ENCODE peak calls at places on chromosomes 11 and 22, in nine cellular contexts. G, T, H, Y, J, V, S, C and I are unnamed samples.

GRCh38 chr11:10885703-10886363 is 28.0 kb upstream of the ZBED5 start:
- DNase-seq in G (no peak), T (no peak), H (no peak), Y (no peak), J (no peak), V (no peak), S (no peak), C (no peak), I (no peak)

GRCh38 chr11:19777342-19778102 is 64.9 kb downstream of the NAV2 start:
- DNase-seq in G (peak), T (no peak), H (peak), Y (no peak), J (no peak), V (peak), S (peak), C (no peak), I (peak)

GRCh38 chr11:34860034-34860433 is 56.1 kb downstream of the APIP start:
- DNase-seq in G (no peak), T (no peak), H (no peak), Y (no peak), J (no peak), V (no peak), S (no peak), C (no peak), I (no peak)

GRCh38 chr22:29382575-29383328 is 5.6 kb downstream of the AP1B1 start:
- DNase-seq in G (peak), T (no peak), H (no peak), Y (peak), J (no peak), V (no peak), S (no peak), C (no peak), I (no peak)

GRCh38 chr22:19497245-19497644 is 17.5 kb downstream of the CDC45 start:
- DNase-seq in G (no peak), T (no peak), H (no peak), Y (no peak), J (no peak), V (no peak), S (no peak), C (peak), I (no peak)

GRCh38 chr11:32960553-32961164 is 55.0 kb upstream of the DEPDC7 start:
- DNase-seq in G (peak), T (no peak), H (no peak), Y (no peak), J (no peak), V (peak), S (peak), C (peak), I (no peak)

GRCh38 chr11:12682288-12682687 is 8.1 kb downstream of the TEAD1 start:
- DNase-seq in G (no peak), T (no peak), H (no peak), Y (no peak), J (no peak), V (no peak), S (no peak), C (no peak), I (no peak)

GRCh38 chr11:12179019-12179418 is 68.6 kb downstream of the MICAL2 start:
- DNase-seq in G (peak), T (no peak), H (peak), Y (peak), J (no peak), V (no peak), S (no peak), C (no peak), I (no peak)

GRCh38 chr11:2933376-2934056 is 4.3 kb upstream of the PHLDA2 start:
- DNase-seq in G (no peak), T (no peak), H (peak), Y (peak), J (peak), V (peak), S (peak), C (no peak), I (no peak)

GRCh38 chr11:122686106-122686505 is 30.6 kb downstream of the UBASH3B start:
- DNase-seq in G (no peak), T (no peak), H (no peak), Y (no peak), J (no peak), V (no peak), S (no peak), C (no peak), I (no peak)

GRCh38 chr11:109658169-109658568 is 236.2 kb downstream of the C11orf87 start:
- DNase-seq in G (no peak), T (no peak), H (no peak), Y (no peak), J (no peak), V (no peak), S (no peak), C (no peak), I (no peak)

GRCh38 chr11:44829838-44830237 is 103.1 kb downstream of the TSPAN18 start:
- DNase-seq in G (no peak), T (no peak), H (no peak), Y (no peak), J (no peak), V (no peak), S (no peak), C (no peak), I (no peak)

GRCh38 chr11:2221591-2221990 is 48.8 kb downstream of the ASCL2 start:
- DNase-seq in G (no peak), T (no peak), H (no peak), Y (no peak), J (no peak), V (no peak), S (no peak), C (no peak), I (no peak)

GRCh38 chr11:103850419-103851165 is 185.8 kb upstream of the DDI1 start:
- DNase-seq in G (no peak), T (no peak), H (no peak), Y (no peak), J (no peak), V (no peak), S (no peak), C (no peak), I (no peak)

GRCh38 chr11:2770556-2771301 is 70.9 kb upstream of the KCNQ1OT1 start:
- DNase-seq in G (no peak), T (no peak), H (peak), Y (peak), J (peak), V (peak), S (no peak), C (no peak), I (no peak)

GRCh38 chr11:1939006-1939626 is 8.0 kb upstream of the MRPL23 start:
- DNase-seq in G (peak), T (peak), H (peak), Y (no peak), J (peak), V (peak), S (no peak), C (no peak), I (peak)

GRCh38 chr11:65698205-65698604 is 13.8 kb upstream of the KAT5 start:
- DNase-seq in G (no peak), T (no peak), H (peak), Y (no peak), J (no peak), V (no peak), S (no peak), C (no peak), I (no peak)

GRCh38 chr22:38696606-38697005 is 4.1 kb downstream of the JOSD1 start:
- DNase-seq in G (no peak), T (no peak), H (no peak), Y (no peak), J (no peak), V (no peak), S (no peak), C (no peak), I (no peak)

GRCh38 chr11:106917973-106918372 is 100.3 kb downstream of the GUCY1A2 start:
- DNase-seq in G (peak), T (no peak), H (no peak), Y (no peak), J (no peak), V (peak), S (no peak), C (no peak), I (peak)
- TF ChIP-seq CTCF in G (peak), T (peak), H (no peak), Y (no peak), J (no peak), V (no peak), S (no peak), C (peak), I (peak)

GRCh38 chr11:73372371-73372993 is 3.7 kb upstream of the RELT start:
- DNase-seq in G (peak), T (no peak), H (no peak), Y (no peak), J (no peak), V (no peak), S (peak), C (no peak), I (no peak)
- TF ChIP-seq CTCF in G (no peak), T (no peak), H (no peak), Y (no peak), J (no peak), V (no peak), S (no peak), C (peak), I (no peak)

GRCh38 chr11:113591122-113591521 is 115.0 kb downstream of the TMPRSS5 start:
- DNase-seq in G (no peak), T (no peak), H (no peak), Y (no peak), J (no peak), V (no peak), S (no peak), C (no peak), I (no peak)

GRCh38 chr11:113584371-113584770 is 109.2 kb upstream of the DRD2 start:
- DNase-seq in G (no peak), T (no peak), H (no peak), Y (no peak), J (no peak), V (no peak), S (no peak), C (no peak), I (no peak)

GRCh38 chr11:113581713-113582112 is 106.5 kb upstream of the DRD2 start:
- DNase-seq in G (no peak), T (no peak), H (no peak), Y (no peak), J (no peak), V (no peak), S (no peak), C (peak), I (no peak)

DNA sequence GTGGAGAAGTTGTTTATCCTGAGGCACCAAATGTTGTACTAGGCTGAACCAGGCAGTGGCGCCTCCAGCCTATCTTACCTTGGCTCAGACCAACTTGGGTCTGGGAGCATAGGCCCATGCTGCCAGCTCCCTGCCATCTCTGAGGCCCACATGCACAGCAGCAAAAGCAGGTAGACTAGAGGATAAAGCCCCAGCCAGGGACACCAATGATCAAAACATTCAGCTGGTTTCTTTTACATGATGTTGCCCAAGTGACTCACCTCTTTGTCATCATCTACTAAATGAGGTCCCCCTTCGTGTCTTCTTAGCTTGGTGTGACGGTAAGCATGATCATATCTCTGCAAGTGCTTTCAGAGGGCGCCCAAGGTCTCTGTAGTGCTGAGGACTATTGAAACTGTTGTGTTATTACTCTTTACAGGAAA is 112.1 kb upstream of the DRD2 start:
- DNase-seq in G (no peak), T (no peak), H (no peak), Y (no peak), J (no peak), V (peak), S (no peak), C (no peak), I (no peak)
- TF ChIP-seq CTCF in G (no peak), T (no peak), H (no peak), Y (no peak), J (no peak), V (no peak), S (no peak), C (no peak), I (no peak)

GRCh38 chr11:70158757-70159389 is 44.2 kb upstream of the FADD start:
- DNase-seq in G (no peak), T (no peak), H (no peak), Y (no peak), J (no peak), V (no peak), S (no peak), C (no peak), I (no peak)

GRCh38 chr11:70159612-70160570 is 43.2 kb upstream of the FADD start:
- DNase-seq in G (no peak), T (no peak), H (peak), Y (peak), J (no peak), V (no peak), S (no peak), C (no peak), I (no peak)

GRCh38 chr11:70155386-70155785 is 47.7 kb upstream of the FADD start:
- DNase-seq in G (no peak), T (no peak), H (no peak), Y (no peak), J (no peak), V (no peak), S (no peak), C (no peak), I (no peak)

GRCh38 chr11:70156291-70157037 is 46.6 kb upstream of the FADD start:
- DNase-seq in G (no peak), T (no peak), H (no peak), Y (no peak), J (no peak), V (no peak), S (no peak), C (no peak), I (no peak)

GRCh38 chr11:70158201-70158600 is 44.9 kb upstream of the FADD start:
- DNase-seq in G (peak), T (no peak), H (no peak), Y (no peak), J (no peak), V (no peak), S (no peak), C (no peak), I (peak)
- TF ChIP-seq CTCF in G (peak), T (peak), H (no peak), Y (no peak), J (no peak), V (peak), S (no peak), C (peak), I (peak)

DNA sequence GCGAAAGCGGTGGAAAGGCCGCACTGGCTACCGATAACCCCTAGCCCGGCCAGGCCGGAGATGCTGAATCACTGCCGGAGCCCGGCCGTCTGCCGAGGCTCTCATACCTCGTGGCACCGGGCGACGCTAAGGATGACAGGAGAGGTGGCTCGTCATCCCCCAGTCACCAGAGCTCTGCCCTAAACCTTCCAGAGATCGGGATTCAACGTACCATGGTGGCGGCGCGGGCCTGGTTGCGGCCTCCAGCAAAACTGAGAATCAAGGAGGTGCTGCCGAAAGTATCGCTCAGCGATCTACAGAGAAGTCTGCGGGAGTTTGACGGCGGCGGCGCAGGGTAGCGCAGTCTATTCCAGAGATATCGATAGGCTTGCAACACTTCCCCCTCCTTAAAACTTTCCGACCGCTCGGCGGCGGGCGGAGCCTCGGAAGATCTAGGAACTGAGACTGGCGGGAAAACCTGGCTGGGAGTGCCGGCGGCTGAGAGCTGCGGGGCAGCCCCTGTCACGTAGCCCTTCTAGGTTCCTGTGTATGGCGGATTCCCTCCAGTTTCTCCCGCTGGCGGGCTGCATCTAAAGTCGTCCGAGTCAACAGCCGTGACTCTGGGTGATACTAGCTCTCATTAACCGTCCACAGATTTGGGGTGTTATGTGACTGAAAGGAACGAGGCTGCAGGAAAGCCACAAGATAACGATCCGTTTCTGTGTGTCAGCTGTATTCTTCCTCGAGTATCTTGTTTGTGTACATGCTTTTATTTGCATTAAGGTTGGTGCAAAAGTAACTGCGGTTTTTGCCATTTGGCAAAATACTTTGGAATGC is at the start of gene PSMA1:
- DNase-seq in G (peak), T (peak), H (peak), Y (peak), J (peak), V (peak), S (peak), C (peak), I (peak)
- TF ChIP-seq CTCF in G (peak), T (peak), H (peak), Y (peak), J (peak), V (no peak), S (no peak), C (peak), I (no peak)

DNA sequence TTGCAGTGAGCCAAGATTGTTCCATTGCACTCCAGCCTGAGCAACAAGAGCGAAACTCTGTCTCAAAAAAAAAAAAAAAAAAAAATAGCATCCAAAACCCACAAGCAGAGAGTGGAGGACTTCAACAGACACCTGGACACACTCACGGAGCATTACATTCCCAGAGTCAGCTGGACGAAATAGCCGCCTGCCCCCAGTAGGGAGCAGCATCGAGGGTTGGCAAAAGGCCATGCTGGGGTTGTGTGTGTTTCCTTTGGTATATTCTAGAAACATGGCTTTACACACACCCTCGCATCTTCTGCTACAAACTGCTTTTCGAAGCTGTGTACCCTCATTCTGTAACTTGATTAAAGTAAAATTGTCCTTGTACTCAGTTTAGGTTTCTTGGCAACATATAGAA is 5.3 kb downstream of the ADA2 start:
- DNase-seq in G (peak), T (no peak), H (peak), Y (peak), J (peak), V (no peak), S (peak), C (no peak), I (peak)
- TF ChIP-seq CTCF in G (peak), T (peak), H (no peak), Y (no peak), J (no peak), V (peak), S (peak), C (peak), I (peak)

GRCh38 chr11:111357150-111358037 is 21.7 kb downstream of the POU2AF1 start:
- DNase-seq in G (peak), T (no peak), H (no peak), Y (no peak), J (no peak), V (no peak), S (no peak), C (no peak), I (no peak)
- TF ChIP-seq CTCF in G (peak), T (no peak), H (no peak), Y (peak), J (no peak), V (no peak), S (no peak), C (no peak), I (no peak)

GRCh38 chr11:69945157-69945556 is 125.9 kb upstream of the FGF3 start:
- DNase-seq in G (no peak), T (no peak), H (no peak), Y (no peak), J (no peak), V (no peak), S (no peak), C (no peak), I (no peak)

GRCh38 chr11:69948256-69949141 is 129.3 kb upstream of the FGF3 start:
- DNase-seq in G (peak), T (no peak), H (peak), Y (peak), J (no peak), V (no peak), S (no peak), C (peak), I (no peak)

GRCh38 chr11:69949327-69949726 is 128.8 kb upstream of the ANO1 start:
- DNase-seq in G (peak), T (no peak), H (peak), Y (peak), J (no peak), V (no peak), S (no peak), C (peak), I (no peak)

GRCh38 chr11:69947772-69948255 is 128.6 kb upstream of the FGF3 start:
- DNase-seq in G (peak), T (no peak), H (no peak), Y (no peak), J (no peak), V (no peak), S (no peak), C (no peak), I (no peak)

GRCh38 chr11:69947059-69947771 is 128.0 kb upstream of the FGF3 start:
- DNase-seq in G (no peak), T (no peak), H (peak), Y (no peak), J (no peak), V (no peak), S (no peak), C (no peak), I (no peak)
- TF ChIP-seq CTCF in G (no peak), T (no peak), H (no peak), Y (no peak), J (no peak), V (no peak), S (no peak), C (no peak), I (no peak)